ENCODE peak calls at places on chromosomes 12 and 14, in nine cellular contexts. D is A673; G is activated naive CD4-positive, alpha-beta T cell treated with anti-CD3 and anti-CD28 coated beads for 36 hours; O is AG20443; B is NCI-H510A; F is left colon; Z is sigmoid colon; P is T-cell; M is foreskin keratinocyte. U is an unnamed sample.

GRCh38 chr14:59333668-59334067 is 131.5 kb downstream of the GPR135 start:
- DNase-seq in M (peak; percentile 69), F (no peak), Z (peak; percentile 78), G (no peak), B (no peak), O (peak; percentile 86), D (peak; percentile 43), P (no peak), U (no peak)

GRCh38 chr12:17079251-17079909 is 473.4 kb upstream of the LMO3 start:
- DNase-seq in G (no peak), D (peak; percentile 33), B (no peak), F (no peak), P (no peak), Z (no peak), O (no peak), M (no peak), U (no peak)

GRCh38 chr12:69266045-69266635 is 26.8 kb downstream of the CPSF6 start:
- DNase-seq in M (peak; percentile 65), D (no peak), P (no peak), B (no peak), F (no peak), G (no peak), Z (no peak), O (no peak), U (no peak)

GRCh38 chr12:1566449-1567135 is 27.8 kb downstream of the FBXL14 start:
- DNase-seq in P (no peak), G (no peak), O (no peak), D (no peak), B (no peak), F (no peak), Z (no peak), M (no peak), U (no peak)

GRCh38 chr14:71049435-71050147 is 142.3 kb downstream of the PCNX1 start:
- DNase-seq in P (no peak), O (no peak), Z (no peak), M (peak; percentile 40), F (no peak), D (peak; percentile 23), B (no peak), G (no peak), U (no peak)

GRCh38 chr12:123559468-123559867 is 24.9 kb upstream of the TMED2 start:
- DNase-seq in P (no peak), F (no peak), O (no peak), D (no peak), B (no peak), Z (no peak), G (no peak), M (no peak), U (no peak)

GRCh38 chr12:47023944-47024343 is 55.5 kb upstream of the PCED1B start:
- DNase-seq in B (no peak), O (no peak), Z (no peak), G (no peak), P (no peak), D (no peak), F (no peak), M (peak; percentile 55), U (no peak)

GRCh38 chr14:70935135-70935534 is 27.9 kb downstream of the PCNX1 start:
- DNase-seq in M (no peak), D (peak; percentile 22), O (no peak), P (no peak), F (no peak), G (no peak), B (no peak), Z (no peak), U (no peak)

GRCh38 chr12:52680363-52680762 is at the start of gene KRT1:
- DNase-seq in B (no peak), Z (no peak), M (no peak), O (no peak), D (no peak), F (no peak), P (no peak), G (no peak), U (no peak)

GRCh38 chr12:47745485-47746041 is 13.1 kb downstream of the RAPGEF3 start:
- DNase-seq in F (no peak), D (no peak), G (no peak), M (no peak), P (no peak), B (no peak), O (no peak), Z (no peak), U (no peak)

GRCh38 chr14:103386632-103387329 is 1.6 kb downstream of the MARK3 start:
- DNase-seq in P (no peak), G (no peak), F (no peak), B (no peak), D (peak; percentile 33), Z (no peak), O (no peak), M (no peak), U (no peak)

GRCh38 chr12:108284163-108284562 is 54.9 kb downstream of the CMKLR1 start:
- DNase-seq in F (no peak), O (no peak), P (no peak), M (no peak), G (no peak), B (no peak), D (no peak), Z (no peak), U (no peak)

GRCh38 chr12:124688356-124688992 is 121.1 kb upstream of the NCOR2 start:
- DNase-seq in O (no peak), G (no peak), P (no peak), Z (no peak), D (no peak), M (no peak), B (no peak), F (no peak), U (no peak)

GRCh38 chr14:90644882-90645281 is 171.3 kb downstream of the TTC7B start:
- DNase-seq in Z (no peak), F (no peak), B (no peak), G (no peak), P (no peak), D (peak; percentile 7), M (no peak), O (peak; percentile 70), U (no peak)

GRCh38 chr12:105053116-105053572 is 31.1 kb downstream of the ALDH1L2 start:
- DNase-seq in O (peak; percentile 61), F (peak; percentile 81), P (peak; percentile 60), D (peak; percentile 84), G (peak; percentile 89), Z (peak; percentile 84), B (no peak), M (peak; percentile 54), U (peak; percentile 57)

GRCh38 chr12:64181504-64182291 is 40.4 kb downstream of the KICS2 start:
- DNase-seq in G (no peak), Z (peak; percentile 79), P (no peak), O (peak; percentile 86), F (peak; percentile 21), B (no peak), M (peak; percentile 100), D (peak; percentile 74), U (no peak)

GRCh38 chr12:117855165-117855564 is 113.6 kb downstream of the KSR2 start:
- DNase-seq in M (no peak), F (no peak), Z (no peak), O (no peak), B (no peak), P (no peak), G (no peak), D (no peak), U (no peak)

GRCh38 chr12:121299662-121300061 is 3.2 kb upstream of the CAMKK2 start:
- DNase-seq in Z (no peak), D (no peak), G (no peak), O (no peak), B (no peak), M (no peak), F (no peak), P (no peak), U (no peak)

GRCh38 chr12:98424726-98425401 is 90.5 kb upstream of the TMPO start:
- DNase-seq in O (peak; percentile 79), P (peak; percentile 27), Z (no peak), D (peak; percentile 90), F (peak; percentile 73), B (no peak), G (peak; percentile 76), M (peak; percentile 82), U (peak; percentile 30)

GRCh38 chr12:92608418-92609091 is 94.2 kb upstream of the PLEKHG7 start:
- DNase-seq in F (no peak), P (no peak), Z (no peak), D (peak; percentile 58), M (no peak), O (peak; percentile 54), B (no peak), G (no peak), U (no peak)

GRCh38 chr12:4482936-4483335 is 37.3 kb upstream of the FGF6 start:
- DNase-seq in D (no peak), Z (no peak), O (no peak), M (peak; percentile 10), B (no peak), G (no peak), F (no peak), P (no peak), U (no peak)

GRCh38 chr14:94387051-94388026 is 1.1 kb downstream of the SERPINA1 start:
- DNase-seq in F (no peak), G (no peak), P (no peak), D (no peak), Z (peak; percentile 49), M (no peak), O (no peak), B (no peak), U (no peak)

GRCh38 chr12:9751204-9752144 is 9.2 kb downstream of the CD69 start:
- DNase-seq in F (no peak), P (peak; percentile 55), Z (no peak), D (peak; percentile 34), O (peak; percentile 56), G (peak; percentile 77), B (no peak), M (no peak), U (peak; percentile 52)

GRCh38 chr12:100234591-100235304 is 32.1 kb downstream of the DEPDC4 start:
- DNase-seq in P (no peak), G (peak; percentile 9), B (no peak), O (peak; percentile 55), F (no peak), D (peak; percentile 72), M (peak; percentile 24), Z (no peak), U (no peak)

GRCh38 chr12:113162102-113163029 is 12.8 kb downstream of the CFAP73 start:
- DNase-seq in Z (no peak), M (no peak), G (no peak), F (no peak), B (no peak), O (no peak), D (no peak), P (no peak), U (no peak)

GRCh38 chr12:50241178-50241577 is 42.1 kb downstream of the LIMA1 start:
- DNase-seq in G (no peak), F (no peak), M (no peak), P (no peak), O (no peak), D (no peak), Z (no peak), B (no peak), U (no peak)

GRCh38 chr12:94147377-94147990 is 893 bp upstream of the PLXNC1 start:
- DNase-seq in F (no peak), Z (no peak), P (no peak), G (no peak), D (no peak), M (no peak), B (no peak), O (no peak), U (no peak)

GRCh38 chr12:105359840-105360239 is 29.3 kb downstream of the C12orf75 start:
- DNase-seq in G (no peak), D (no peak), M (no peak), F (no peak), P (no peak), B (no peak), O (no peak), Z (no peak), U (no peak)

GRCh38 chr12:1355396-1355795 is 239.0 kb downstream of the FBXL14 start:
- DNase-seq in Z (no peak), P (no peak), M (no peak), B (no peak), F (no peak), D (no peak), G (no peak), O (no peak), U (no peak)

GRCh38 chr12:70271025-70271424 is 27.8 kb downstream of the CNOT2 start:
- DNase-seq in P (no peak), D (peak; percentile 68), M (no peak), O (no peak), Z (no peak), F (no peak), B (no peak), G (no peak), U (no peak)

GRCh38 chr12:90260136-90260535 is 551.5 kb upstream of the ATP2B1 start:
- DNase-seq in O (no peak), D (no peak), P (no peak), M (no peak), Z (no peak), G (no peak), F (no peak), B (no peak), U (no peak)

U was measured in T follicular helper cell.